ENCODE peak calls at places on chromosomes 12 and 14, in five cellular contexts. One of them, this sample, is unnamed.

GRCh38 chr12:3770891-3771290 is 18.0 kb upstream of the CRACR2A start:
- DNase-seq in activated naive CD4-positive, alpha-beta T cell treated with anti-CD3 and anti-CD28 coated beads, Interleukin-2, amount 10 ng/mL, durations not matched to agents 7 days and 5 days: no peak
- DNase-seq in EL: peak
- DNase-seq in activated effector memory CD4-positive, alpha-beta T cell treated with Interleukin-2 at 50 U/mL for 16 hours: no peak
- DNase-seq in NCI-H460: peak
- DNase-seq in this sample: no peak

GRCh38 chr12:125143491-125143890 is 78.3 kb downstream of the AACS start:
- DNase-seq in activated naive CD4-positive, alpha-beta T cell treated with anti-CD3 and anti-CD28 coated beads, Interleukin-2, amount 10 ng/mL, durations not matched to agents 7 days and 5 days: no peak
- DNase-seq in EL: peak
- DNase-seq in activated effector memory CD4-positive, alpha-beta T cell treated with Interleukin-2 at 50 U/mL for 16 hours: no peak
- DNase-seq in NCI-H460: no peak
- DNase-seq in this sample: no peak

GRCh38 chr12:34033628-34034296 is 11.5 kb downstream of the ALG10 start:
- DNase-seq in activated naive CD4-positive, alpha-beta T cell treated with anti-CD3 and anti-CD28 coated beads, Interleukin-2, amount 10 ng/mL, durations not matched to agents 7 days and 5 days: no peak
- DNase-seq in EL: peak
- DNase-seq in activated effector memory CD4-positive, alpha-beta T cell treated with Interleukin-2 at 50 U/mL for 16 hours: no peak
- DNase-seq in NCI-H460: no peak
- DNase-seq in this sample: no peak

GRCh38 chr12:6938353-6939186 is 5.0 kb upstream of the RNU7-1 start:
- DNase-seq in activated naive CD4-positive, alpha-beta T cell treated with anti-CD3 and anti-CD28 coated beads, Interleukin-2, amount 10 ng/mL, durations not matched to agents 7 days and 5 days: no peak
- DNase-seq in EL: no peak
- DNase-seq in activated effector memory CD4-positive, alpha-beta T cell treated with Interleukin-2 at 50 U/mL for 16 hours: no peak
- DNase-seq in NCI-H460: no peak
- DNase-seq in this sample: no peak

GRCh38 chr14:87805315-87805723 is 187.7 kb downstream of the GALC start:
- DNase-seq in activated naive CD4-positive, alpha-beta T cell treated with anti-CD3 and anti-CD28 coated beads, Interleukin-2, amount 10 ng/mL, durations not matched to agents 7 days and 5 days: peak
- DNase-seq in EL: peak
- DNase-seq in activated effector memory CD4-positive, alpha-beta T cell treated with Interleukin-2 at 50 U/mL for 16 hours: no peak
- DNase-seq in NCI-H460: peak
- DNase-seq in this sample: peak

GRCh38 chr12:123761841-123762714 is at the start of gene DNAH10:
- DNase-seq in activated naive CD4-positive, alpha-beta T cell treated with anti-CD3 and anti-CD28 coated beads, Interleukin-2, amount 10 ng/mL, durations not matched to agents 7 days and 5 days: peak
- DNase-seq in EL: peak
- DNase-seq in activated effector memory CD4-positive, alpha-beta T cell treated with Interleukin-2 at 50 U/mL for 16 hours: no peak
- DNase-seq in NCI-H460: no peak
- DNase-seq in this sample: no peak

GRCh38 chr12:22275847-22276246 is 58.7 kb downstream of the ST8SIA1 start:
- DNase-seq in activated naive CD4-positive, alpha-beta T cell treated with anti-CD3 and anti-CD28 coated beads, Interleukin-2, amount 10 ng/mL, durations not matched to agents 7 days and 5 days: no peak
- DNase-seq in EL: peak
- DNase-seq in activated effector memory CD4-positive, alpha-beta T cell treated with Interleukin-2 at 50 U/mL for 16 hours: no peak
- DNase-seq in NCI-H460: no peak
- DNase-seq in this sample: peak

GRCh38 chr12:115030017-115030416 is 346.0 kb upstream of the TBX3 start:
- DNase-seq in activated naive CD4-positive, alpha-beta T cell treated with anti-CD3 and anti-CD28 coated beads, Interleukin-2, amount 10 ng/mL, durations not matched to agents 7 days and 5 days: no peak
- DNase-seq in EL: no peak
- DNase-seq in activated effector memory CD4-positive, alpha-beta T cell treated with Interleukin-2 at 50 U/mL for 16 hours: no peak
- DNase-seq in NCI-H460: no peak
- DNase-seq in this sample: no peak

GRCh38 chr14:105069887-105070759 is 4.9 kb upstream of the GPR132 start:
- DNase-seq in activated naive CD4-positive, alpha-beta T cell treated with anti-CD3 and anti-CD28 coated beads, Interleukin-2, amount 10 ng/mL, durations not matched to agents 7 days and 5 days: peak
- DNase-seq in EL: peak
- DNase-seq in activated effector memory CD4-positive, alpha-beta T cell treated with Interleukin-2 at 50 U/mL for 16 hours: no peak
- DNase-seq in NCI-H460: no peak
- DNase-seq in this sample: no peak

GRCh38 chr14:30389134-30389900 is 169.6 kb upstream of the G2E3 start:
- DNase-seq in activated naive CD4-positive, alpha-beta T cell treated with anti-CD3 and anti-CD28 coated beads, Interleukin-2, amount 10 ng/mL, durations not matched to agents 7 days and 5 days: no peak
- DNase-seq in EL: peak
- DNase-seq in activated effector memory CD4-positive, alpha-beta T cell treated with Interleukin-2 at 50 U/mL for 16 hours: no peak
- DNase-seq in NCI-H460: no peak
- DNase-seq in this sample: peak

GRCh38 chr14:105496831-105497591 is 6.0 kb downstream of the TEDC1 start:
- DNase-seq in activated naive CD4-positive, alpha-beta T cell treated with anti-CD3 and anti-CD28 coated beads, Interleukin-2, amount 10 ng/mL, durations not matched to agents 7 days and 5 days: no peak
- DNase-seq in EL: no peak
- DNase-seq in activated effector memory CD4-positive, alpha-beta T cell treated with Interleukin-2 at 50 U/mL for 16 hours: no peak
- DNase-seq in NCI-H460: no peak
- DNase-seq in this sample: no peak

GRCh38 chr12:108861878-108862587 is 4.7 kb upstream of the SSH1 start:
- DNase-seq in activated naive CD4-positive, alpha-beta T cell treated with anti-CD3 and anti-CD28 coated beads, Interleukin-2, amount 10 ng/mL, durations not matched to agents 7 days and 5 days: peak
- DNase-seq in EL: no peak
- DNase-seq in activated effector memory CD4-positive, alpha-beta T cell treated with Interleukin-2 at 50 U/mL for 16 hours: no peak
- DNase-seq in NCI-H460: no peak
- DNase-seq in this sample: no peak

GRCh38 chr12:115983226-115983798 is 294.2 kb downstream of the MED13L start:
- DNase-seq in activated naive CD4-positive, alpha-beta T cell treated with anti-CD3 and anti-CD28 coated beads, Interleukin-2, amount 10 ng/mL, durations not matched to agents 7 days and 5 days: no peak
- DNase-seq in EL: peak
- DNase-seq in activated effector memory CD4-positive, alpha-beta T cell treated with Interleukin-2 at 50 U/mL for 16 hours: no peak
- DNase-seq in NCI-H460: peak
- DNase-seq in this sample: peak

GRCh38 chr12:71134405-71134804 is 23.4 kb downstream of the TSPAN8 start:
- DNase-seq in activated naive CD4-positive, alpha-beta T cell treated with anti-CD3 and anti-CD28 coated beads, Interleukin-2, amount 10 ng/mL, durations not matched to agents 7 days and 5 days: no peak
- DNase-seq in EL: no peak
- DNase-seq in activated effector memory CD4-positive, alpha-beta T cell treated with Interleukin-2 at 50 U/mL for 16 hours: no peak
- DNase-seq in NCI-H460: no peak
- DNase-seq in this sample: no peak

GRCh38 chr14:22460461-22461195 is 128.4 kb downstream of the DAD1 start:
- DNase-seq in activated naive CD4-positive, alpha-beta T cell treated with anti-CD3 and anti-CD28 coated beads, Interleukin-2, amount 10 ng/mL, durations not matched to agents 7 days and 5 days: no peak
- DNase-seq in EL: no peak
- DNase-seq in activated effector memory CD4-positive, alpha-beta T cell treated with Interleukin-2 at 50 U/mL for 16 hours: no peak
- DNase-seq in NCI-H460: no peak
- DNase-seq in this sample: no peak

GRCh38 chr12:79454338-79454777 is 236.4 kb downstream of the PAWR start:
- DNase-seq in activated naive CD4-positive, alpha-beta T cell treated with anti-CD3 and anti-CD28 coated beads, Interleukin-2, amount 10 ng/mL, durations not matched to agents 7 days and 5 days: no peak
- DNase-seq in EL: peak
- DNase-seq in activated effector memory CD4-positive, alpha-beta T cell treated with Interleukin-2 at 50 U/mL for 16 hours: no peak
- DNase-seq in NCI-H460: no peak
- DNase-seq in this sample: no peak

This sample was measured in MG63.